ENCODE peak calls at places on chromosomes 13 and 19, in six cellular contexts. B, J, S, E, A and U are unnamed samples.

GRCh38 chr13:65913173-65913572 is 1317.0 kb downstream of the PCDH9 start:
- DNase-seq in B (no peak), J (no peak), S (peak), E (no peak), A (no peak), U (no peak)

GRCh38 chr19:4373601-4374441 is 26.5 kb downstream of the SH3GL1 start:
- DNase-seq in B (no peak), J (peak), S (no peak), E (no peak), A (no peak), U (no peak)

GRCh38 chr19:1904385-1905070 is 671 bp upstream of the ADAT3 start:
- DNase-seq in B (no peak), J (peak), S (no peak), E (peak), A (no peak), U (peak)

GRCh38 chr19:3642987-3643386 is 16.4 kb upstream of the CACTIN start:
- DNase-seq in B (no peak), J (no peak), S (peak), E (no peak), A (peak), U (no peak)

GRCh38 chr13:89287381-89287780 is 1616.2 kb downstream of the SLITRK5 start:
- DNase-seq in B (no peak), J (no peak), S (no peak), E (no peak), A (no peak), U (no peak)

GRCh38 chr19:5711025-5711424 is 8.9 kb downstream of the LONP1 start:
- DNase-seq in B (no peak), J (no peak), S (no peak), E (no peak), A (no peak), U (no peak)

GRCh38 chr19:29583196-29584006 is 22.7 kb upstream of the POP4 start:
- DNase-seq in B (no peak), J (no peak), S (no peak), E (no peak), A (no peak), U (no peak)

GRCh38 chr19:49744946-49745381 is 18.1 kb downstream of the TSKS start:
- DNase-seq in B (no peak), J (no peak), S (no peak), E (no peak), A (peak), U (no peak)

GRCh38 chr13:44806841-44807240 is 182.4 kb downstream of the NUFIP1 start:
- DNase-seq in B (no peak), J (no peak), S (no peak), E (no peak), A (no peak), U (no peak)

GRCh38 chr13:113358653-113359052 is 5.3 kb downstream of the GRTP1 start:
- DNase-seq in B (no peak), J (no peak), S (no peak), E (no peak), A (no peak), U (no peak)

GRCh38 chr13:50712469-50712868 is 131.0 kb downstream of the DLEU7 start:
- DNase-seq in B (no peak), J (no peak), S (no peak), E (no peak), A (no peak), U (no peak)

GRCh38 chr19:10858204-10858828 is 10.1 kb downstream of the C19orf38 start:
- DNase-seq in B (no peak), J (no peak), S (no peak), E (no peak), A (no peak), U (no peak)

GRCh38 chr13:110206170-110206569 is 100.8 kb downstream of the COL4A1 start:
- DNase-seq in B (no peak), J (no peak), S (no peak), E (no peak), A (no peak), U (no peak)

GRCh38 chr13:19927117-19927734 is 31.3 kb upstream of the ZMYM2 start:
- DNase-seq in B (no peak), J (no peak), S (peak), E (no peak), A (peak), U (peak)

GRCh38 chr19:41421314-41421713 is 5.9 kb downstream of the B3GNT8 start:
- DNase-seq in B (no peak), J (no peak), S (no peak), E (no peak), A (no peak), U (no peak)

GRCh38 chr19:18490719-18491118 is 31.2 kb downstream of the ELL start:
- DNase-seq in B (no peak), J (no peak), S (no peak), E (no peak), A (no peak), U (no peak)

GRCh38 chr19:40888191-40888590 is 6.2 kb upstream of the CYP2A7 start:
- DNase-seq in B (no peak), J (no peak), S (no peak), E (no peak), A (no peak), U (no peak)

GRCh38 chr19:45901432-45901903 is 945 bp downstream of the MYPOP start:
- DNase-seq in B (no peak), J (peak), S (no peak), E (no peak), A (no peak), U (no peak)

GRCh38 chr13:114011226-114011625 is 37.4 kb upstream of the C13orf46 start:
- DNase-seq in B (no peak), J (no peak), S (no peak), E (no peak), A (no peak), U (no peak)

GRCh38 chr19:4083677-4084546 is 17.2 kb upstream of the ZBTB7A start:
- DNase-seq in B (no peak), J (peak), S (no peak), E (no peak), A (no peak), U (peak)

GRCh38 chr19:49718511-49718910 is 27.6 kb downstream of the CPT1C start:
- DNase-seq in B (no peak), J (no peak), S (no peak), E (no peak), A (no peak), U (no peak)

GRCh38 chr13:70842062-70842644 is 733.9 kb upstream of the KLHL1 start:
- DNase-seq in B (no peak), J (no peak), S (no peak), E (no peak), A (no peak), U (no peak)
- TF ChIP-seq CTCF in B (no peak), J (no peak), S (peak), E (no peak), A (no peak), U (no peak)

GRCh38 chr19:39407644-39408391 is 1.2 kb downstream of the ZFP36 start:
- DNase-seq in B (no peak), J (peak), S (no peak), E (no peak), A (peak), U (no peak)

GRCh38 chr19:39407394-39407643 is 672 bp downstream of the ZFP36 start:
- DNase-seq in B (no peak), J (no peak), S (no peak), E (no peak), A (no peak), U (no peak)

GRCh38 chr19:39405930-39406655 is 554 bp upstream of the ZFP36 start:
- DNase-seq in B (no peak), J (peak), S (no peak), E (no peak), A (no peak), U (no peak)

GRCh38 chr19:39405261-39405912 is 1.3 kb upstream of the ZFP36 start:
- DNase-seq in B (no peak), J (no peak), S (no peak), E (no peak), A (peak), U (no peak)

GRCh38 chr19:39406656-39407393 is at the start of gene ZFP36:
- DNase-seq in B (peak), J (peak), S (peak), E (peak), A (peak), U (no peak)
- TF ChIP-seq CTCF in B (peak), J (no peak), S (no peak), E (peak), A (peak), U (no peak)

DNA sequence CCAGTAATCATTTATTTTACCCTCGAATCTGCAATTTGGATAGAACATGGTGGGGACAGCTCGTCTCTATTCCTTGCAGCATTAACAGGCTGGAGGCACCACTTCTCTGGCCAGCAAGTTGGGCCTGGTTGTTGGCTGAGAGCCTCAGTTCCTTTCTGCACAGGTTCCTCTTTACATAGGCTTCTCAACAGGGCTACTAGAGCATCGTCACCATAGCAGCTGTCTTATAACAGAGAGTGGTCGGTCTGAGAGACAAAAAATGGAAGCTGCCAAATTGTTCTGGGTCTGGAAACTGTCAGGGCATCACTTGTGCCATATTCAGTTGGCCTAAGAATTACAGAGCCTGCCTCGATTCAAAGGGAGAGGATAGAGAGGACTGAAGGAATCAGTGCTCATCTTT is 86.7 kb downstream of the DNAJC15 start:
- DNase-seq in B (no peak), J (no peak), S (no peak), E (no peak), A (no peak), U (no peak)
- TF ChIP-seq CTCF in B (no peak), J (no peak), S (no peak), E (no peak), A (no peak), U (no peak)

GRCh38 chr19:12938054-12938535 is 314 bp upstream of the CALR start:
- DNase-seq in B (peak), J (peak), S (peak), E (peak), A (peak), U (peak)

GRCh38 chr19:12937243-12938053 is 961 bp upstream of the CALR start:
- DNase-seq in B (peak), J (peak), S (no peak), E (no peak), A (peak), U (no peak)

GRCh38 chr19:12939908-12940533 is 1.6 kb downstream of the CALR start:
- DNase-seq in B (no peak), J (no peak), S (no peak), E (no peak), A (no peak), U (no peak)

GRCh38 chr19:12939292-12939606 is 840 bp downstream of the CALR start:
- DNase-seq in B (no peak), J (no peak), S (no peak), E (no peak), A (no peak), U (no peak)

DNA sequence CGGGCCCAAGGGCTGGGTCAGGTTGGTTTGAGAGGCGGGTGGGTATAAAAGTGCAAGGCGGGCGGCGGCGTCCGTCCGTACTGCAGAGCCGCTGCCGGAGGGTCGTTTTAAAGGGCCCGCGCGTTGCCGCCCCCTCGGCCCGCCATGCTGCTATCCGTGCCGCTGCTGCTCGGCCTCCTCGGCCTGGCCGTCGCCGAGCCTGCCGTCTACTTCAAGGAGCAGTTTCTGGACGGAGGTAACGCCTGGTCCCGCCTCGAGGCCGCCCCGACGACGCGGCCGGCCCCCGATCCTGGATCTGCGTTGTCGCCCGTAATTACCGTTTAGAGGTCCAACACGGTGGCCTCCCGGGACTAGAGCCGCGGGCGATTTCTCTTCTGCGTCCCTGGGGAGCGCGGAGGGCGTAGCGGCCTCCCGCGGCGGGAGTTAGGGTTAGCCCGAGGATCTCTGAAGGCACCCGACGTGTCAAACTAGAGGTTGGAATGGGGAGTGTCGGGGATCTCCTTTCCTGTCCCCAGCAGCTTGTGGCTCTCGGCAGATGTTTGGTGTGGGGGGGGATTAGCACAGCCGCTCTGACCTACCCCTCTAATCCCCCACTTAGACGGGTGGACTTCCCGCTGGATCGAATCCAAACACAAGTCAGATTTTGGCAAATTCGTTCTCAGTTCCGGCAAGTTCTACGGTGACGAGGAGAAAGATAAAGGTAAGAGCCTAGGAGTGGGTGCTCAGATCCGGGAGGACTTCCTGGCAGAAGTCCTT is at the start of gene CALR:
- DNase-seq in B (no peak), J (no peak), S (no peak), E (no peak), A (peak), U (no peak)
- TF ChIP-seq CTCF in B (peak), J (no peak), S (no peak), E (peak), A (no peak), U (no peak)

GRCh38 chr19:533485-534058 is 2.0 kb downstream of the CDC34 start:
- DNase-seq in B (no peak), J (no peak), S (no peak), E (no peak), A (no peak), U (no peak)

GRCh38 chr19:536881-537404 is 5.4 kb downstream of the CDC34 start:
- DNase-seq in B (no peak), J (no peak), S (no peak), E (no peak), A (no peak), U (no peak)

GRCh38 chr19:534088-534487 is 2.5 kb downstream of the CDC34 start:
- DNase-seq in B (no peak), J (no peak), S (no peak), E (no peak), A (no peak), U (no peak)

GRCh38 chr19:536031-536880 is 4.7 kb downstream of the CDC34 start:
- DNase-seq in B (no peak), J (no peak), S (no peak), E (no peak), A (no peak), U (no peak)

DNA sequence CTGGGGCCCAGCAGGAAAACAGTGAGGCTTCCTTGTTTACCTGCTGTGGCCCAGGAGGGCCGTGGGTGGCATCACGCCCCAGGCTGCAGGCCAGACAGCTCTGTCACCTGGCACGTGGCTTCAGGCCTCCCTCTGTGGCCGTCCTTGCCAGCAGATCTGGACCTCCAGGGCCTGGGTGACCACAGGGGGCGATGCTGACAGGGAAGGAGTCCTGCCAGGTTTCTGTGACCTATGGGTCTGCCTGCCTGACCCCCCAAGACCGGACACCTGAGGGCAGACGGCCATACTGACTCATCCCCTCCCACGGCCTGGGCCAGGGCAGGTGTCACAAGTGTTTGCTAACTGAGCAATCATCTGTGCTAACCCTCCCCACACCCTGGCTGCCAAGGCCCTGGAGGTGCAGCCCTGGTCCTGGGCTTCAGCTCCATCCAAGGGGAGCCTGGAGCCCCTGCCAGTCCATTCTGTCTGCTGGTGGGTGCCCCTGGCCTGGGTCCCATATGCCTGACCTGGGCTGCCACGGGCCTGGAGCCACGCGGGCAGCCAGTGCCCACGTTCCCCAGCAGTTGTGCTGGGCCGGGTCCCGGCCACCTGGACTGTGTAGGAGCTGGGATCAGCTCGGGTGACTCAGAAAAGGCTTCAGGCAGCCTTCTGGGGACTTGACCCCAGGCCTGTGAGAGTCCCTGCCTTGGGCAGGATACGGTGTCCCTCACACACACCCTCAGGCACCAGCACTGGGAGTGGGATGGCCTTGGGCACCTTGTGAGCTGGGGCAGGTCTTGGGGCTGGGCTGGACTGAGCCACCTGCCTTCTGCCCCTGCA is 3.7 kb downstream of the CDC34 start:
- DNase-seq in B (no peak), J (no peak), S (no peak), E (no peak), A (no peak), U (peak)
- TF ChIP-seq CTCF in B (no peak), J (no peak), S (peak), E (no peak), A (no peak), U (no peak)

GRCh38 chr13:77919351-77920294 is 992 bp upstream of the EDNRB start:
- DNase-seq in B (peak), J (peak), S (no peak), E (no peak), A (no peak), U (no peak)

GRCh38 chr13:77909827-77910226 is 8.8 kb downstream of the EDNRB start:
- DNase-seq in B (no peak), J (no peak), S (no peak), E (no peak), A (no peak), U (no peak)

GRCh38 chr13:77918391-77919261 is at the start of gene EDNRB:
- DNase-seq in B (peak), J (peak), S (no peak), E (no peak), A (no peak), U (no peak)

GRCh38 chr13:77916481-77916880 is 2.1 kb downstream of the EDNRB start:
- DNase-seq in B (no peak), J (no peak), S (no peak), E (no peak), A (no peak), U (no peak)

GRCh38 chr13:77915676-77916075 is 3.0 kb downstream of the EDNRB start:
- DNase-seq in B (no peak), J (no peak), S (no peak), E (no peak), A (no peak), U (no peak)
- TF ChIP-seq CTCF in B (no peak), J (no peak), S (no peak), E (no peak), A (no peak), U (no peak)

GRCh38 chr19:35168261-35168660 is 13.7 kb downstream of the FXYD5 start:
- DNase-seq in B (no peak), J (no peak), S (no peak), E (no peak), A (no peak), U (no peak)
- TF ChIP-seq CTCF in B (no peak), J (no peak), S (peak), E (no peak), A (no peak), U (no peak)